ENCODE peak calls at places on chromosomes 4 and X, in seven cellular contexts. Y, Q, W, T, P, X and I are unnamed samples.

GRCh38 chrX:17007134-17007768 is 60.8 kb downstream of the REPS2 start:
- DNase-seq in W (peak), Q (no peak), P (no peak), T (peak), X (no peak), Y (no peak), I (no peak)

GRCh38 chr4:150573534-150573933 is 8.4 kb upstream of the MAB21L2 start:
- DNase-seq in Q (no peak), X (no peak), P (no peak), W (no peak), Y (no peak), T (no peak), I (no peak)

GRCh38 chr4:153759407-153760226 is at the start of gene RNF175:
- DNase-seq in W (no peak), Q (no peak), Y (no peak), X (no peak), T (no peak), P (no peak), I (no peak)

GRCh38 chr4:21638171-21638715 is 310.3 kb downstream of the KCNIP4 start:
- DNase-seq in T (no peak), Y (no peak), W (no peak), P (no peak), Q (no peak), X (no peak), I (no peak)

GRCh38 chr4:108166441-108167315 is 2.1 kb downstream of the LEF1 start:
- DNase-seq in P (no peak), Y (no peak), T (no peak), W (no peak), X (peak), Q (no peak), I (no peak)

GRCh38 chr4:182578402-182578801 is 335.2 kb downstream of the TENM3 start:
- DNase-seq in W (no peak), Q (no peak), Y (no peak), P (no peak), X (no peak), T (no peak), I (no peak)

GRCh38 chr4:16617416-16617815 is 281.0 kb downstream of the LDB2 start:
- DNase-seq in P (no peak), W (no peak), X (no peak), Q (no peak), Y (no peak), T (peak), I (no peak)

GRCh38 chrX:21373637-21374162 is 518 bp upstream of the CNKSR2 start:
- DNase-seq in T (no peak), Y (no peak), W (peak), X (no peak), Q (no peak), P (no peak), I (no peak)

GRCh38 chr4:139528377-139529005 is 27.5 kb downstream of the SETD7 start:
- DNase-seq in X (peak), T (peak), Q (peak), W (no peak), P (peak), Y (no peak), I (no peak)

GRCh38 chrX:74297766-74298165 is 6.2 kb upstream of the ZCCHC13 start:
- DNase-seq in X (no peak), T (no peak), Y (no peak), W (no peak), P (no peak), Q (no peak), I (no peak)

GRCh38 chr4:147398556-147398955 is 82.3 kb upstream of the EDNRA start:
- DNase-seq in X (no peak), T (no peak), W (no peak), Q (no peak), Y (no peak), P (no peak), I (no peak)

GRCh38 chrX:8455600-8455999 is 9.0 kb upstream of the VCX3B start:
- DNase-seq in Y (no peak), W (no peak), X (no peak), P (no peak), Q (no peak), T (no peak), I (no peak)

GRCh38 chr4:153640476-153640802 is 43.6 kb upstream of the TLR2 start:
- DNase-seq in Y (no peak), X (no peak), Q (no peak), T (no peak), W (no peak), P (no peak), I (no peak)

GRCh38 chr4:150130953-150131352 is 52.7 kb downstream of the DCLK2 start:
- DNase-seq in X (no peak), T (no peak), W (no peak), Q (peak), P (peak), Y (no peak), I (no peak)

GRCh38 chrX:123277821-123278220 is 93.7 kb downstream of the GRIA3 start:
- DNase-seq in Y (no peak), P (no peak), Q (no peak), W (no peak), T (no peak), X (no peak), I (no peak)

GRCh38 chrX:19912-20571 is 261.1 kb upstream of the PLCXD1 start:
- DNase-seq in Q (peak), T (no peak), X (no peak), P (no peak), Y (peak), W (no peak), I (peak)

GRCh38 chrX:107716045-107716684 is 59.4 kb downstream of the TSC22D3 start:
- DNase-seq in P (no peak), Q (no peak), Y (no peak), W (peak), T (no peak), X (no peak), I (no peak)

GRCh38 chr4:158863296-158863695 is 94.5 kb downstream of the FNIP2 start:
- DNase-seq in P (no peak), W (no peak), T (no peak), Y (no peak), Q (no peak), X (no peak), I (no peak)

GRCh38 chrX:96619588-96619987 is 65.1 kb upstream of the DIAPH2 start:
- DNase-seq in W (no peak), X (no peak), Y (no peak), Q (no peak), P (no peak), T (no peak), I (no peak)

GRCh38 chr4:145773581-145774234 is 93.8 kb downstream of the C4orf51 start:
- DNase-seq in T (peak), X (no peak), Y (no peak), W (no peak), P (no peak), Q (peak), I (peak)

GRCh38 chr4:124641715-124642380 is 70.7 kb downstream of the ANKRD50 start:
- DNase-seq in W (peak), Y (no peak), P (peak), T (no peak), X (no peak), Q (no peak), I (no peak)

GRCh38 chr4:147480891-147481576 is at the start of gene EDNRA:
- DNase-seq in W (peak), Y (no peak), Q (no peak), P (no peak), T (peak), X (no peak), I (no peak)

GRCh38 chr4:680091-680490 is 5.7 kb downstream of the MYL5 start:
- DNase-seq in P (no peak), T (no peak), Y (no peak), W (no peak), Q (no peak), X (no peak), I (no peak)
- TF ChIP-seq POLR2A in P (no peak), T (no peak), Y (no peak), W (no peak), Q (no peak), X (no peak), I (no peak)

DNA sequence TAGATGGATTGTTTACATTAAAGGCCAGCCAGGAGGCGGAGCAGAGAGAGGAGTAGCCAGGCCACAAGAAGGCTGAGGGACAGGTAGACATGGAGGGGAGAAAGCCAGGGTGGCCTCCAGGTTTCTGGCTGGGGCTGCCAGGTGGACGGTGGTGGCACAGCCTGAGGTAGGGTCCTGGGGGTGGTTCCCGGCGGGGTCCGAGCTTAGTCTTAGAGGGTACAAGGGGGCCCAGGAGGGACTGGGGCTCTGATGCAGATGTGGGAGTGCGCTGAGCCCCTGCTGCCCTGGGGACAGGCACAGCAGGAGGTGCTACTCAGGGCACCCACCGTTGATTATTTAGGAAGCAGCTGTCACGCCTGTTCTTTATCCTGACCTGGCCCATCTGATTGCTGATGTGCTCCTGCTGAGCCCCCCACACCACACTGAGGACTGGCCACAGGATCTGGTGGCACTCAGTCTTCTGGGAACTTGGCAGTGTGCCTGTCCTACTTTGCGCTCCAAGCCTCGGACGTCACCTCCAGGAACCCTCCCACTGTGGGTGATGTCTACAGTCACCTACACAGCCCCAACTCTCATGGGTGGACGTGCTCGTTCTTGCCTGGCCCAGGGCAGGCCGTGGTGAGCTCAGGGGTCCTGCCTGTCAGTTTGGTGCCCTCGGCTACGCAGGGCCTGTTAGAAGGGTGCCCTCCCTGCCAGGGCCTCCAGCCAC is 11.9 kb downstream of the WFS1 start:
- DNase-seq in X (no peak), Y (no peak), P (no peak), T (peak), Q (peak), W (no peak), I (no peak)
- H3K27ac ChIP-seq in X (peak), Y (peak), P (peak), T (peak), Q (peak), W (no peak), I (peak)

DNA sequence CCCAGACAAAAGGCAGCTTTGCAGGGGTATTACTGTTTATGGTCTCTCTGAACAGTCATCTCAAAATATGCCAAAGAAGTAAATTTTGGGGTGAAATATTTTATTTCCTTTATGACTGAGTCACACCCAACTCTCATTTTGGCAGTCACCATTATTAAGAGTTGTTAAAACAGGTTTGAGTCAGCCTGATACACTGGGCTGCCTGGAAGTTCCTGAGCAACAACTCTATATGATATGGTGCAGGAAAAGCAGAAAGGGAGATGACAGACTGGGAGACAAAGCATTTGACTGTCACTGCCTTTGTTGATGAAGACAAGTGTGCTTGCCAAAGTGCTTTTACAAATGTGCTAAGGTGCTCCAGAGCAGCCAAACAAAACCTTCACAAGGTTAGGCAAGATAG is 1263.5 kb downstream of the PCDH7 start:
- DNase-seq in P (no peak), Q (no peak), Y (no peak), T (no peak), X (no peak), W (no peak), I (no peak)
- TF ChIP-seq CTCF in P (no peak), Q (no peak), Y (no peak), T (no peak), X (no peak), W (no peak), I (no peak)

GRCh38 chrX:78330068-78330467 is 2.7 kb upstream of the CYSLTR1 start:
- DNase-seq in Q (no peak), T (no peak), Y (no peak), P (no peak), X (no peak), W (no peak), I (no peak)
- TF ChIP-seq POLR2A in Q (no peak), T (no peak), Y (no peak), P (no peak), X (no peak), W (no peak), I (no peak)

DNA sequence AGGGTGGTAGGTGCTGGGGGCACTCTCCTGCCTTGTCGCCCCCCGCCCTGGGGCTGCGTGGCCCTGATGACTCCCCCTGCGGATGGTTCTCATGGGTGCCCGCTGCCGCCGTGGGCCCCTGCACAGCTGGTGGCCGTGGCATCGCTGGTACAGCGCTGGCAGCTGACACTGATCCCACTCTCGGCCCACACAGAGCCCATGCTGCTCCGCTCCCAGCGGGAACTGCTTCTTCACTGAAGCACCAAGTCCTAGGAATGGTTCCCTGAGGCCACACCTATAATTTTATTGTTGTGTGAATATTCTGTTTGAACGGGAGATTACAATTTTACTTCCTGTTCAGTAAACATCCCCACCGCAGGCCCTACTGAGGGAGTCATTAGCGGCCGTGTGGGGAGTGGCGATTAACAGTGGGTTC is 138.6 kb upstream of the NKX1-1 start:
- DNase-seq in Y (no peak), P (no peak), W (peak), Q (no peak), T (no peak), X (no peak), I (no peak)
- H3K27ac ChIP-seq in Y (peak), P (no peak), W (no peak), Q (peak), T (peak), X (peak), I (no peak)

GRCh38 chrX:128460835-128461234 is 408.6 kb upstream of the ACTRT1 start:
- DNase-seq in Q (no peak), X (no peak), Y (no peak), T (no peak), W (no peak), P (no peak), I (no peak)
- TF ChIP-seq CTCF in Q (no peak), X (no peak), Y (no peak), T (no peak), W (no peak), P (no peak), I (no peak)

GRCh38 chrX:49230500-49231232 is 2.5 kb downstream of the CACNA1F start:
- DNase-seq in Y (peak), W (no peak), X (peak), P (peak), T (peak), Q (peak), I (no peak)
- TF ChIP-seq POLR2A in Y (no peak), W (no peak), X (no peak), P (no peak), T (no peak), Q (no peak), I (no peak)

GRCh38 chr4:7005571-7005970 is 37.6 kb upstream of the TADA2B start:
- DNase-seq in P (no peak), Y (no peak), W (no peak), Q (no peak), T (no peak), X (no peak), I (no peak)

GRCh38 chr4:7006411-7006810 is 36.8 kb upstream of the TADA2B start:
- DNase-seq in W (no peak), X (no peak), Q (no peak), P (no peak), T (no peak), Y (no peak), I (no peak)

GRCh38 chr4:7009591-7009990 is 33.6 kb upstream of the TADA2B start:
- DNase-seq in T (no peak), Q (no peak), P (no peak), Y (no peak), X (no peak), W (no peak), I (no peak)

GRCh38 chr4:7007142-7007907 is 35.8 kb upstream of the TADA2B start:
- DNase-seq in T (no peak), W (no peak), Y (no peak), Q (no peak), P (no peak), X (no peak), I (no peak)

DNA sequence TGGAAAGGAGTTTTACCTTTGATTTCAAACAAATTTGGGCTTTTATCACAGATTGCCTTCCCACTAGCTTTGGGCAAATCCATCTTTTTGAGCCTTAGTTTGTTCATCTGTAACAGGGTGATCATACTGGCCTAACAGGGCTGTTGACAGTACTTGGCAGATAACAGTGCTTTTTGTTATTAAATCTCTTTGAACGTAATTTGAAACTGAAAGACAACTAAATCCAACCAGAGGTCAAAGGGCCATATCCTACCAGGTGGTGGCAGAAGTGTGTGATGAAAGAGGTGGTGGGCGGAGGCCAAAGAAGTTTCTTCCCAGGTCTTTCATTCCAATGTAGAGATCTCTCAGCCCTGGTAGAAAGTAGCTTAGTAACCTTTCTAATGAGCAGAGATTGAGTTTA is 35.2 kb upstream of the TADA2B start:
- DNase-seq in Q (no peak), T (no peak), X (no peak), W (no peak), Y (no peak), P (no peak), I (no peak)
- H3K27ac ChIP-seq in Q (no peak), T (no peak), X (no peak), W (no peak), Y (no peak), P (no peak), I (no peak)